ENCODE peak calls at places on chromosome 11, in eight cellular contexts. H is uterus; I is CD4-positive, alpha-beta memory T cell; W is GM12878; L is IMR-90; X is WERI-Rb-1; M is ovary; D is lower lobe of right lung. O is an unnamed sample. For H3K36me3, the result is how much of the 10 kb centered on the place peaks cover.

GRCh38 chr11:91981995-91982394 is 242.6 kb upstream of the FAT3 start:
- DNase-seq in H (peak), I (no peak), W (no peak), L (peak), X (no peak), M (peak), D (no peak), O (peak)

GRCh38 chr11:96014234-96014633 is 90.3 kb upstream of the MTMR2 start:
- DNase-seq in H (no peak), I (peak), W (peak), L (peak), X (no peak), M (no peak), D (no peak), O (peak)

GRCh38 chr11:91248199-91248807 is 976.3 kb upstream of the FAT3 start:
- DNase-seq in H (no peak), I (no peak), W (no peak), L (peak), X (peak), M (no peak), D (no peak), O (peak)

GRCh38 chr11:69573751-69574382 is 67.1 kb upstream of the CCND1 start:
- DNase-seq in H (no peak), I (no peak), W (no peak), L (no peak), X (no peak), M (no peak), D (no peak), O (peak)

GRCh38 chr11:13667245-13667644 is 1.2 kb upstream of the FAR1 start:
- DNase-seq in H (no peak), I (no peak), W (no peak), L (peak), X (no peak), M (no peak), D (no peak), O (no peak)

GRCh38 chr11:92473736-92474135 is 249.1 kb downstream of the FAT3 start:
- DNase-seq in H (no peak), I (no peak), W (no peak), L (peak), X (no peak), M (no peak), D (no peak), O (no peak)

GRCh38 chr11:117986981-117987495 is 844 bp downstream of the IL10RA start:
- DNase-seq in H (no peak), I (peak), W (peak), L (no peak), X (no peak), M (no peak), D (no peak), O (no peak)

GRCh38 chr11:129117595-129118350 is 74.4 kb downstream of the ARHGAP32 start:
- DNase-seq in H (peak), I (peak), W (no peak), L (peak), X (peak), M (peak), D (no peak), O (peak)

GRCh38 chr11:8321876-8322275 is 58.2 kb upstream of the LMO1 start:
- DNase-seq in H (no peak), I (no peak), W (no peak), L (no peak), X (no peak), M (no peak), D (no peak), O (no peak)

GRCh38 chr11:69674886-69675714 is at the start of gene LTO1:
- DNase-seq in H (peak), I (peak), W (peak), L (peak), X (peak), M (peak), D (peak), O (peak)

GRCh38 chr11:130439160-130439519 is 9.3 kb upstream of the ADAMTS15 start:
- DNase-seq in H (no peak), I (no peak), W (no peak), L (no peak), X (no peak), M (no peak), D (no peak), O (no peak)

GRCh38 chr11:9160166-9160565 is 68.8 kb upstream of the SCUBE2 start:
- DNase-seq in H (no peak), I (no peak), W (no peak), L (peak), X (no peak), M (no peak), D (no peak), O (peak)

GRCh38 chr11:2798951-2799761 is 86.4 kb downstream of the CDKN1C start:
- DNase-seq in H (no peak), I (no peak), W (no peak), L (peak), X (no peak), M (peak), D (peak), O (no peak)

GRCh38 chr11:92386577-92386976 is 162.0 kb downstream of the FAT3 start:
- DNase-seq in H (no peak), I (no peak), W (no peak), L (no peak), X (no peak), M (no peak), D (no peak), O (no peak)

GRCh38 chr11:125091247-125091876 is 20.1 kb downstream of the TMEM218 start:
- DNase-seq in H (no peak), I (no peak), W (no peak), L (peak), X (peak), M (peak), D (peak), O (peak)

GRCh38 chr11:11691296-11692141 is 69.7 kb upstream of the GALNT18 start:
- DNase-seq in H (no peak), I (no peak), W (no peak), L (no peak), X (peak), M (no peak), D (no peak), O (no peak)

GRCh38 chr11:90204407-90204806 is 18.4 kb downstream of the CHORDC1 start:
- DNase-seq in H (no peak), I (no peak), W (no peak), L (no peak), X (no peak), M (no peak), D (no peak), O (no peak)

GRCh38 chr11:12076840-12077534 is 33.4 kb upstream of the MICAL2 start:
- DNase-seq in H (no peak), I (no peak), W (no peak), L (no peak), X (no peak), M (no peak), D (no peak), O (peak)

GRCh38 chr11:69396051-69396947 is 85.2 kb upstream of the LINC01488 start:
- DNase-seq in H (no peak), I (no peak), W (no peak), L (no peak), X (no peak), M (no peak), D (no peak), O (no peak)

GRCh38 chr11:45743556-45744468 is 61.1 kb upstream of the SLC35C1 start:
- DNase-seq in H (no peak), I (no peak), W (no peak), L (no peak), X (no peak), M (no peak), D (no peak), O (no peak)

GRCh38 chr11:70699294-70700221 is 301.2 kb downstream of the CTTN start:
- DNase-seq in H (no peak), I (no peak), W (no peak), L (no peak), X (no peak), M (no peak), D (no peak), O (no peak)

GRCh38 chr11:126739499-126740145 is 260.9 kb downstream of the KIRREL3 start:
- DNase-seq in H (no peak), I (no peak), W (no peak), L (peak), X (no peak), M (no peak), D (no peak), O (peak)

GRCh38 chr11:14620027-14620511 is 23.5 kb upstream of the PDE3B start:
- DNase-seq in H (no peak), I (no peak), W (no peak), L (no peak), X (no peak), M (no peak), D (no peak), O (no peak)

GRCh38 chr11:73230931-73231330 is 12.8 kb downstream of the P2RY2 start:
- DNase-seq in H (no peak), I (no peak), W (no peak), L (no peak), X (peak), M (peak), D (no peak), O (no peak)

GRCh38 chr11:19895776-19896175 is 183.1 kb downstream of the NAV2 start:
- DNase-seq in H (no peak), I (no peak), W (no peak), L (no peak), X (no peak), M (no peak), D (no peak), O (no peak)

GRCh38 chr11:1652026-1652425 is 22.5 kb downstream of the KRTAP5-5 start:
- DNase-seq in H (no peak), I (no peak), W (no peak), L (no peak), X (no peak), M (no peak), D (no peak), O (no peak)

GRCh38 chr11:35208795-35209194 is 69.8 kb downstream of the CD44 start:
- DNase-seq in H (no peak), I (no peak), W (no peak), L (no peak), X (no peak), M (no peak), D (no peak), O (no peak)

GRCh38 chr11:76443254-76443935 is 1.4 kb upstream of the EMSY start:
- DNase-seq in H (no peak), I (no peak), W (no peak), L (no peak), X (no peak), M (no peak), D (no peak), O (peak)

DNA sequence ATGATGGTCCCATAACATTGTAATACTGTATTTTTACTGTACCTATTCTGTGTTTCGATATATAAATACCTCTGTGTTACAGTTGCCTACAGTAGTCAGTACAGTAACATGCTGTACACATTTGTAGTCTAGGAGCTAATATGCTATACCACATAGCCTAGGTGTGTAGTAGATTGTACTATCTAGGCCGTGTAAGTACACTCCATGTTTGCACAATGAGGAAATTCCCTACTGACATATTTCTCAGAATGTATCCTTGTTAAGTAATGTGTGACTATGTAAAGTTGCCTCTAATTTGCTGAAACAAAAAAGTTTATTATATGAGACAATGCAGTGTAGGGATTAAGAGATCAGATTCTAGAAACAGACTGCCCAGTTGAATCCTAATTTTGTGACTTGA is 21.3 kb downstream of the CAPRIN1 start:
- DNase-seq in H (no peak), I (no peak), W (no peak), L (peak), X (no peak), M (no peak), D (no peak), O (no peak)
- H3K36me3 ChIP-seq in H (under half), I (under half), W (under half), L (under half), X (half or more), M (under half), D (half or more), O (half or more)

DNA sequence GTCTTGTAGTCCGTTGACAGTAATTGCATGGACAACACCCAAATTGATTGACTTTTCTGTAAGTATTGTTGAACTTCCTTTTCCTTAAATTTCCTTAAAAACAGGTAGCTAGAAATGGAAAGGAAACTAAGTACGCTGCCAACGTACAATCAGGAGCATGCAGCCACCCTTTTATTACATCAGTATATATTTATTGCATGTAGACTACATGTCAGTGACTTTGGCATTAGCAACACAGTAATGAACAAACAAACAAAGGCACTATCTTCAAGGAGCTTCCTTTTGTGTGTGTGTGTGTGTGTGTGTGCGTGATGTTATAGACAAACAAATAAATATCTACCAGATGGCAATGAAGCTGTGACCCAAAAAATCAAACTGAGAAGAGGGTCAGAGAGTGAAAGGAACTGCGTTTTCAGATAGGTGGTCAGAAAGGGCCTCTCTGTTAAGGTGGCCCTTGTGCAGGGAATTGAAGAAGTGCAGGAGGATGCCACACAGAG is at the start of gene OR9Q1:
- DNase-seq in H (no peak), I (no peak), W (no peak), L (no peak), X (no peak), M (no peak), D (no peak), O (no peak)
- H3K4me3 ChIP-seq in H (no peak), I (no peak), W (no peak), L (no peak), X (no peak), M (no peak), D (peak), O (no peak)

DNA sequence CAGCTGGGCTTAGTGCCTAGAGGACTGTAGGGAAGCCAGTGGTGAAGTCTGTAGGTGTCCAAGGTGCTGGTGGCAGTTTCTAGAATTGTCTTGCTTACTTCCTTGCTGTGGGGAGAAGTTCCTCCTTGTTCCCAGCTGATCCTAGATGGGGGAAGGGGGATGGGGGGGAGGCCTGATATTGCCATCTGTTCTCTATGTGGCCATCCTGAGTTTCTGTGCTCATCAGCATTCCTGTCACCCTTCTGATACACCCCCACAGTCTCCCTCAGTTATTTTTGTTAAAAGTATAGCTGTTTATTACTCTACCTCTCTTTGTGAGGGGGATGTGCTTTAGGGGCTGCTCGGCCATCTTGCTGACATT is 36.5 kb downstream of the MADD start:
- DNase-seq in H (no peak), I (no peak), W (no peak), L (no peak), X (peak), M (no peak), D (no peak), O (no peak)
- H3K36me3 ChIP-seq in H (under half), I (half or more), W (under half), L (under half), X (half or more), M (under half), D (half or more), O (half or more)

DNA sequence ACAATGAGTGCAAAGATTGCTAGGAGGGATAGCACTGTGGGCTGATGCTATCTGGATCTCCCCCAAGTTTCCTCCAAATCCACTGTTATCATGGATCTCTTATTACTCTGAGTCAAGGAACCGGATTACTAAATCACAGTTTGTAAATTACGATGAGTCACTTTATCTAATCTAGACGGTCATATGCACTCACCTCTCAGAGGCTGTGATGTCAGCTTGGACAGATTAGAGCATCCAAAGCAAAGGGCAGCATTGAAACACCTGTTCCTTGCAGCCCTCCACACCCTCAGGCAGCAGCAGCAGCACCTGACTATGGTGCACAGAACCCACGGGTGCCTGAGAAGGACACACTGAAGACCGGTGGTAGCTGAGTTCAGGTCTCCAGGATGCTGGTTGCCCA is 14.0 kb upstream of the POU2AF1 start:
- DNase-seq in H (no peak), I (no peak), W (no peak), L (no peak), X (no peak), M (no peak), D (no peak), O (no peak)
- H3K4me3 ChIP-seq in H (no peak), I (no peak), W (no peak), L (no peak), X (no peak), M (no peak), D (no peak), O (no peak)

GRCh38 chr11:32392840-32393239 is 42.5 kb downstream of the WT1 start:
- DNase-seq in H (no peak), I (no peak), W (no peak), L (no peak), X (no peak), M (no peak), D (no peak), O (no peak)

GRCh38 chr11:32391479-32391878 is 43.9 kb downstream of the WT1 start:
- DNase-seq in H (no peak), I (no peak), W (no peak), L (no peak), X (no peak), M (no peak), D (no peak), O (no peak)

GRCh38 chr11:32390712-32391111 is 44.6 kb downstream of the WT1 start:
- DNase-seq in H (no peak), I (no peak), W (no peak), L (no peak), X (no peak), M (no peak), D (no peak), O (no peak)

GRCh38 chr11:32388871-32389770 is 46.2 kb downstream of the WT1 start:
- DNase-seq in H (no peak), I (no peak), W (no peak), L (no peak), X (no peak), M (no peak), D (no peak), O (no peak)

DNA sequence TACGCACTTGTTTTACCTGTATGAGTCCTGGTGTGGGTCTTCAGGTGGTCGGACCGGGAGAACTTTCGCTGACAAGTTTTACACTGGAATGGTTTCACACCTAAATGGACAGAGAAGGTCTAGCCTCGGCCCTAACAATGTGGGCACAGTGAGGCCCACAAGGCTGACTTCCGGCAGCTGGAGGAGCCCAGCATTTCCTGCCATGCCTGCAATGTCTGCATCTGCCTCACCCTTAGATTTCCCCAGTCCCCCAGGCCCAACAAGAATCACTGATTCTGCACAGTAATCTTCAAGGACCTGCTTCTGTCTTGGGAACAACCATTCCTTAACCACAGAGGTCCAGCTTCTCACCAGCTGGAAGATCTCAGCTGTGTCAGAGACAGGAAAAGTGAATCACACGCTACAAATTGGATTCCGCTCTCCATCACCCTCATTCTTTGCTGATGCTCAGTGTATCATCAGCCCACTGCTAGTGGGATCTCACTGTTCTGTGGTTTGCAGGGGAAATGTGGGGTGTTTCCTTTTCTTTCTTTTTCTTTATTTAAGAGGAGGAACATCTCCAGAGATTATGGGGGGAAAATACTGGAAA is 43.3 kb downstream of the WT1 start:
- DNase-seq in H (no peak), I (no peak), W (no peak), L (peak), X (no peak), M (no peak), D (no peak), O (no peak)
- H3K36me3 ChIP-seq in H (under half), I (under half), W (under half), L (under half), X (under half), M (under half), D (under half), O (under half)

GRCh38 chr11:61888590-61888989 is 2.8 kb downstream of the FADS3 start:
- DNase-seq in H (no peak), I (no peak), W (no peak), L (no peak), X (no peak), M (no peak), D (no peak), O (no peak)
- H3K4me3 ChIP-seq in H (no peak), I (no peak), W (no peak), L (no peak), X (no peak), M (no peak), D (no peak), O (peak)